ENCODE peak calls at places on chromosome 6, in four cellular contexts. V, B, A and Q are unnamed samples.

GRCh38 chr6:106434530-106434929 is 74.0 kb downstream of the CRYBG1 start:
- DNase-seq in B (no peak), V (no peak), A (no peak), Q (no peak)

GRCh38 chr6:169266746-169267629 is 13.3 kb upstream of the THBS2 start:
- DNase-seq in B (no peak), V (no peak), A (no peak), Q (no peak)

GRCh38 chr6:140660295-140660694 is 1285.8 kb upstream of the CITED2 start:
- DNase-seq in A (no peak), V (no peak), B (no peak), Q (no peak)

GRCh38 chr6:150516199-150516598 is 83.5 kb upstream of the PLEKHG1 start:
- DNase-seq in A (no peak), V (no peak), B (no peak), Q (no peak)

GRCh38 chr6:39430446-39430845 is 107.9 kb upstream of the KCNK16 start:
- DNase-seq in A (no peak), B (no peak), V (no peak), Q (no peak)

GRCh38 chr6:110490110-110490509 is 13.7 kb upstream of the SLC22A16 start:
- DNase-seq in B (no peak), A (no peak), V (no peak), Q (no peak)

GRCh38 chr6:18492957-18493356 is 105.8 kb downstream of the RNF144B start:
- DNase-seq in B (no peak), V (no peak), A (no peak), Q (no peak)

GRCh38 chr6:165689699-165690098 is 26.7 kb upstream of the PDE10A start:
- DNase-seq in V (no peak), A (no peak), B (no peak), Q (no peak)

DNA sequence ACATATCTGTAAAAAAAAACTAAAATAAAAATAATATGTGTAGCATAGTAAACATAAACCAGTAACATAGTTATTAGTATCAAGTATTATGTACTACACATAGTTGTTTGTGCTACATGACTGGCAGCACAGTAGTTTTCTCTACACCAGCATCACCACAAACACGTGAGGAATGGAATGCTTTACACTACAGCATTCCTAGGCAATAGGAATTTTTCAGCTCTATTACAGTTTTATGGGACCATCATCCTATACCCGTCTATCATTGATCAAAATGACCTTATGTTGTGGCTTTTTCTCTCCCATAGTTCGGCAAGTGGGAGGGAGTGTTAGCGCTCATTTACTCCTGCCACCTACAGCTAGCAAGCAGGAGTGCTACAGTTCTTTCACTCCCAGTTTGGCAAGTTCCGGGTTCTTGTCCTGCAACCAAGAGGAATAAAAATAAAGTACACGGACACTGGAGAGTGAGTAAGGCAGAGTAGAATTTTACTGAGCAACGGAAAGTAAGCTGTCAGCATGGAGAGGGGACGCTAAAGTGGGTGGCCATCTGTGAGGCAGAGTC is 196.8 kb upstream of the HSF2 start:
- DNase-seq in V (no peak), B (no peak), A (no peak), Q (no peak)
- TF ChIP-seq CTCF in V (no peak), B (no peak), A (no peak), Q (no peak)

GRCh38 chr6:6701864-6702263 is 113.3 kb downstream of the LY86 start:
- DNase-seq in V (no peak), B (no peak), A (no peak), Q (no peak)

GRCh38 chr6:6697620-6698019 is 109.1 kb downstream of the LY86 start:
- DNase-seq in B (no peak), A (no peak), V (no peak), Q (no peak)

GRCh38 chr6:6700871-6701270 is 112.4 kb downstream of the LY86 start:
- DNase-seq in B (no peak), A (no peak), V (no peak), Q (no peak)

GRCh38 chr6:6700421-6700820 is 111.9 kb downstream of the LY86 start:
- DNase-seq in B (no peak), V (no peak), A (no peak), Q (no peak)

GRCh38 chr6:6699741-6700367 is 111.3 kb downstream of the LY86 start:
- DNase-seq in A (no peak), B (peak; percentile 45), V (peak; percentile 27), Q (no peak)
- TF ChIP-seq CTCF in A (no peak), B (no peak), V (no peak), Q (no peak)

GRCh38 chr6:5994234-5994998 is 12.3 kb downstream of the NRN1 start:
- DNase-seq in V (peak; percentile 17), A (no peak), B (no peak), Q (peak; percentile 19)
- TF ChIP-seq CTCF in V (no peak), A (no peak), B (no peak), Q (no peak)

GRCh38 chr6:12313311-12313991 is 23.3 kb downstream of the EDN1 start:
- DNase-seq in B (no peak), A (no peak), V (no peak), Q (no peak)

GRCh38 chr6:12313992-12314589 is 23.9 kb downstream of the EDN1 start:
- DNase-seq in V (no peak), B (no peak), A (no peak), Q (no peak)

GRCh38 chr6:12312736-12313135 is 22.6 kb downstream of the EDN1 start:
- DNase-seq in B (no peak), A (no peak), V (no peak), Q (no peak)

GRCh38 chr6:12309070-12309469 is 18.9 kb downstream of the EDN1 start:
- DNase-seq in A (no peak), B (no peak), V (no peak), Q (no peak)

DNA sequence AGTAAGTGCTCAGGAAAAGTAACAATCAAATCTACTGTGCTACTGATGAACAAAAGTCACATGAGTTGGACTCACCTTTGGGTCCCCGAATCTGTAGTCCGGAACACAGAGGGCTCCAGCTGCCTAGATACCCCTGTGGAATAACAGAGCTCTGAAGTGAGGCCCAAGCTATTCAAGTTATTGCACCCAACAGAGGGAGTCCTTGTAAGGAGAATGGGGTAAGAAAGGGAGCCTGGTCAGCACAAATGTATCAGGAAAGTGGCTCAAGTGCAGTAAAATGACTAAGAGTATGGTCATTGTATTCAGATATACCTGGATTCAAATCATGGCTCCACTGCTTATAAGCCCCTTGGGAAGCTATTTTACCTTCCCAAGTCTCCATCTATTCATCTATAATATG is 20.9 kb downstream of the EDN1 start:
- DNase-seq in B (no peak), A (no peak), V (no peak), Q (no peak)
- TF ChIP-seq CTCF in B (no peak), A (no peak), V (no peak), Q (no peak)

GRCh38 chr6:116881236-116881635 is 4.2 kb downstream of the RFX6 start:
- DNase-seq in V (no peak), A (no peak), B (no peak), Q (no peak)
- TF ChIP-seq CTCF in V (no peak), A (no peak), B (no peak), Q (no peak)